ENCODE peak calls at places on chromosomes 13 and 19, in six cellular contexts. H, S, K, O, C and U are unnamed samples.

GRCh38 chr19:12364391-12365093 is 941 bp downstream of the ZNF442 start:
- DNase-seq in H (peak; percentile 5), S (peak; percentile 15), K (peak; percentile 66), O (peak; percentile 33), C (peak; percentile 21), U (peak; percentile 73)

GRCh38 chr13:21137696-21138095 is 38.7 kb downstream of the SKA3 start:
- DNase-seq in H (peak; percentile 29), S (no peak), K (no peak), O (no peak), C (no peak), U (no peak)

GRCh38 chr13:68261105-68261504 is 1031.0 kb upstream of the PCDH9 start:
- DNase-seq in H (no peak), S (no peak), K (no peak), O (peak; percentile 16), C (no peak), U (no peak)

GRCh38 chr19:53927745-53928144 is 18.7 kb downstream of the CACNG7 start:
- DNase-seq in H (peak; percentile 29), S (no peak), K (no peak), O (peak; percentile 91), C (no peak), U (no peak)

GRCh38 chr19:4067396-4068057 is 828 bp upstream of the ZBTB7A start:
- DNase-seq in H (no peak), S (no peak), K (peak; percentile 79), O (peak; percentile 64), C (peak; percentile 67), U (peak; percentile 92)

GRCh38 chr13:102466836-102467235 is 65.0 kb upstream of the FGF14 start:
- DNase-seq in H (no peak), S (no peak), K (no peak), O (no peak), C (no peak), U (no peak)

GRCh38 chr19:13056052-13056660 is 46.5 kb downstream of the LYL1 start:
- DNase-seq in H (peak; percentile 90), S (peak; percentile 61), K (peak; percentile 89), O (peak; percentile 49), C (no peak), U (no peak)

GRCh38 chr13:89486065-89486464 is 1814.9 kb downstream of the SLITRK5 start:
- DNase-seq in H (no peak), S (no peak), K (no peak), O (no peak), C (no peak), U (no peak)

GRCh38 chr19:8702350-8702749 is 3.8 kb upstream of the ACTL9 start:
- DNase-seq in H (no peak), S (no peak), K (no peak), O (no peak), C (no peak), U (no peak)

GRCh38 chr19:49216076-49216475 is 58.5 kb downstream of the TRPM4 start:
- DNase-seq in H (no peak), S (no peak), K (no peak), O (no peak), C (no peak), U (peak; percentile 1)

GRCh38 chr19:27822336-27822735 is 1390.6 kb downstream of the UQCRFS1 start:
- DNase-seq in H (no peak), S (no peak), K (no peak), O (no peak), C (no peak), U (no peak)

GRCh38 chr13:27080018-27080948 is 91.3 kb downstream of the USP12 start:
- DNase-seq in H (no peak), S (no peak), K (no peak), O (no peak), C (no peak), U (no peak)

GRCh38 chr13:75223981-75224742 is 257.8 kb downstream of the TBC1D4 start:
- DNase-seq in H (peak; percentile 25), S (no peak), K (no peak), O (no peak), C (no peak), U (no peak)

GRCh38 chr19:7505288-7505681 is 10.6 kb upstream of the ZNF358 start:
- DNase-seq in H (no peak), S (no peak), K (no peak), O (no peak), C (peak; percentile 49), U (no peak)

GRCh38 chr19:49782515-49782914 is 15.7 kb downstream of the AP2A1 start:
- DNase-seq in H (no peak), S (no peak), K (no peak), O (no peak), C (no peak), U (no peak)

DNA sequence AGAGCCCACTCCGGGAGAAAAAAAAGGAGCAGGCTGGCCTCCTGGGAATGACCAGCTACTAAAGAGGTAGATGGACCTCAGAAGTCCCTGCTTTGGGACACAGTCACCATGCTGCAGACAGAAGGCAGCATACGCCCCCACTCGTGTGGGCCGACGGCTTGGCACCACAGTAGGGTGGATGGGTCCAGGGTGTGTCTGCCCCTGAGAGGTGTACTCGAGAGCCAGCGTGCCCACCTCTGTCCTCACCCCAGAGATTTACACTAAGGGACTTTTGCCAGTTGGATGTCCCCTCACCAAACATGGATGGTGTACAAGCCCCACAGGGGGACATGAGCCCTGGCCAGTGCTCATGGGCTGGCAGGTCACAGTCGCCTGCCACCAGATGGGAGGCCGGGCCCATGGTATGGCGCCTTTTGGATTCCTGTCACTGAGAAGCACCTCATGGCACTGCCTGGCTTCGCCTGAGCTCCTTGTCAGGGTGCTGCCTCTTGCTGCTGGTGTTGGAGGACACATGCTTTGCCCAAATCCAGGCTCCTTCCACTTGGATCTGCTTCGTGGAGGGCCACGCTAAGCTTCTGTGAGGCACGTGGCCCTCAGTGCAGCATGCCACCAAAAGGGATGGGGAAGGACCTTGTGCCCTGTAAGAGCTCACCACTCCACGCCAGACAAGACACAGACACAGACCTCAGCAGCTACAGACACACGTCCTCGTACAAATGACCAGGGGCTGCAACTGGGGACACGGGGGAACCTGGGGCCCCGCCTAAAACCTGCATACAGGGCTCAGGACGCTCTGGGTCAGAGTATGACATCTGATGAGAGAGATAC is 13.3 kb upstream of the EPHX3 start:
- DNase-seq in H (no peak), S (no peak), K (no peak), O (no peak), C (no peak), U (no peak)
- H3K4me1 ChIP-seq in H (peaks cover 23% of the 10 kb centered on the region), S (peaks cover 71% of the 10 kb centered on the region), K (peaks cover 43% of the 10 kb centered on the region), O (no peaks in the 10 kb centered on the region), C (no peaks in the 10 kb centered on the region), U (peaks cover 64% of the 10 kb centered on the region)

GRCh38 chr19:38917921-38918491 is 6.0 kb upstream of the CCER2 start:
- DNase-seq in H (no peak), S (no peak), K (no peak), O (peak; percentile 26), C (no peak), U (peak; percentile 44)
- TF ChIP-seq CTCF in H (peak; percentile 27), S (peak; percentile 26), K (no peak), O (peak; percentile 21), C (no peak), U (no peak)

DNA sequence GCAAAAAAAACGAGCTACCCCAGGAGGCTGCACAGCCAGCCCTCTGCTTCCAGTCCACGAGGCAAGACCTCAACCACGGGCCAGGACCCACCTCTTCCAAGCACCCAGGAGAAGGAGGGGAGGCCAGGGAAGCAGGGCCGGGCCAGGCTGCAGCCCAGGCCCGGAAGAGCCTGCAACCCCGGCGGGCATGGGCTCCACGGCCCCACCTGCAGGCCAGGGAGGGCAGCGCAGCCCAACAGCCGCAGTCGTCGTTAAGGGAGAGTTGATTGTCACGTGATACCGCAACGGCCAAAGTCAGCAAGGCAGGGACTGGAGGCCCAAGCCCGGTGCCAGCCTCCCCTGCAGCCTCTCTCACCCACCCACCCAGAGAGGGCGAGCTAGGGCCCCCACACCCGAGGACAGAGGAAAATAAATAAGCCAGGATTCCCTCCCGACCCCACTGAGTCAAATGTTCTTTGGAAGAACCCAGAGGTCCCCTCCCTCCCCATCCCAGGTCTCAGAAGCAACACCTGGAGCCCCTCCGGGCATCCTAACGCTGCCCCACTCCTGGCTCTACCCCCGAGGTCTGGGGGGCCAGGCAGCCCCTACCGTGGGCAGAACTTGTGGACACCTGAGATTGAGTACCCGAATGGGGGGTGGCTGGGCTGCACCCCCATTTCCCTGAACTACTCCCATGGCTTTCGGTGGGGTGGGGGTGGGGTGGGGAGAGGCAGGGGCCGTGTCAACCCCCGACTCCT is 5.2 kb upstream of the REXO1 start:
- DNase-seq in H (peak; percentile 79), S (peak; percentile 79), K (peak; percentile 92), O (peak; percentile 72), C (peak; percentile 88), U (peak; percentile 95)
- H3K4me1 ChIP-seq in H (peaks cover 56% of the 10 kb centered on the region), S (peaks cover 67% of the 10 kb centered on the region), K (peaks cover 74% of the 10 kb centered on the region), O (peaks cover 45% of the 10 kb centered on the region), C (no peaks in the 10 kb centered on the region), U (peaks cover 84% of the 10 kb centered on the region)

GRCh38 chr19:33189453-33189852 is 4.7 kb upstream of the LRP3 start:
- DNase-seq in H (no peak), S (no peak), K (no peak), O (no peak), C (no peak), U (no peak)
- TF ChIP-seq CTCF in H (no peak), S (no peak), K (no peak), O (no peak), C (no peak), U (no peak)

DNA sequence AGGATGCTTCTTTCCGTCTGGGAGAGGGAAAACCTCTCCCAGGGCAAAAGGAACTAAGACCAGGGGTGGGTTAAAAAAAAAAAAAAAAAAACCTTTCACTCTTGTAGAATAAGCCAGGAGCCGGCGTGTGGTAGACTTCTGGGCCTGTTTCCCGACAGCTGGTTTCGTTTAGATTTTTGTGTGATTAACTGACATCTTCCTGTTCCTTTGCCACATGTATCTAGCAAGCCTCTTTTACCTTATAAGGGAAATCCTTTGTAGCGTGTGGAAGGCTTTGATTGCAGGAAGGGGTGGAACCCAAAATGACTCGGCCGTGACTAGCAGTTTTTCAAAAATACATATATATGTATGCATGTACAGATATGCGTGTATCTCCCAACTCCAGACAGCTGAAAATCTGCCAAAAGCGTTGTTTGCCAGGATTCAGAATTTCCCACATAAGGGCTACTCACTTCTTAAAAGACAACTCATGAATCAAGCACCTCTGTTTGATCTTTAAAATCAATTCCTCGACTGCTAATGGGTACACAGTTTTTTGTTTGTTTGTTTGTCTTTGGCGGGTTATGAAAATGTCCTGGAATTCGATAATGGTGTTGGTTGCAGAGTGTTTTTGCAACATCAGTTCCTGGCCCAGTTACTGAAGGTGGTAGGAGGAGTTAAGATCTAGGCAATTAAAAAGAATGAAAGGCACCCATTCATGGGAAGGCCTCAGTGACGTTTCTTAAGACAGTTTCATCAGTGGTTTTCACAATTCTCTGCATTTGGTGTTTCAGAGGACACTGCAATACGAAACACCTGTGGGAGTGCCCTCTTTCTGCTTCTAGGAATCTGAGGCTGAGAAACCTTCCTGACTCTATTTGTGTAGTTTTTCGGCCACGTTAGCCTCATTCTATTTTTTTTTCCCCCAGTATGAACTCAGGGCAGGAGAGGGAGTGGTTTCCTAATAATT is 2.7 kb downstream of the TPM4 start:
- DNase-seq in H (peak; percentile 94), S (peak; percentile 65), K (peak; percentile 83), O (peak; percentile 36), C (no peak), U (peak; percentile 73)
- H3K4me1 ChIP-seq in H (peaks cover 30% of the 10 kb centered on the region), S (peaks cover 68% of the 10 kb centered on the region), K (peaks cover 58% of the 10 kb centered on the region), O (peaks cover 30% of the 10 kb centered on the region), C (peaks cover 3% of the 10 kb centered on the region), U (peaks cover 91% of the 10 kb centered on the region)

DNA sequence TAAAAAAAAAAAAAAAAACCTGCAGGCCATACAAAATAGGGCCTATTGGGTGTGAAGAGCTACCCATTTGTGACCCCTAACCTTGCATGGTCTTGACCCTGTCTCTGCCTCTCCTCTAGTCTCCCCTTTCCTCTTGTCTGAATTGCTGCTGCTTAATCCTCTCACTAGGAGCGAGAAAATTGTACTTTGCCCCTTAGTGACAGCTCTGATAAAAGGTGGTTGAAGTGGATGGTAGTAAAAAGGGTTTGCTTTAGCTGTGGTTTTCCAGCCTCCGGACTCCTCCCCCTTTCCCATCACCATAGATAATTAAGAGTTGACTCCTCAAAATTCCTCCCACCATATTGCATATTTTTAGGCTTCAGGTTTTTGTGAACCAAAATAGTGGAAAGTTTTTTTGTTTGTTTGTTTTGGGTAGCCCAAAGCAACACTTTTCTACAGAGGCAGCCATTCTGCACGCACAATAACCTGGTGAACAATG is 23.5 kb downstream of the ACTN4 start:
- DNase-seq in H (no peak), S (no peak), K (no peak), O (no peak), C (no peak), U (no peak)
- TF ChIP-seq CTCF in H (no peak), S (no peak), K (no peak), O (no peak), C (no peak), U (no peak)